ENCODE peak calls at places on chromosome 17, in eight cellular contexts. L is omental fat pad; T is myocyte; F is T-helper 2 cell; Y is stimulated activated CD4-positive, alpha-beta T cell treated with anti-CD3 and anti-CD28 coated beads, Interleukin-12 subunit alpha, Interleukin-12 subunit beta, amount 100 ng/mL, for 4 hours; U is suprapubic skin; H is RWPE1; P is fibroblast of mammary gland. O is an unnamed sample.

GRCh38 chr17:77839324-77840155 is 119.0 kb upstream of the TNRC6C start:
- DNase-seq in L (no peak), T (no peak), F (no peak), Y (no peak), U (peak), H (no peak), P (no peak), O (no peak)

GRCh38 chr17:49486012-49486641 is 9.0 kb upstream of the NGFR start:
- DNase-seq in L (no peak), T (no peak), F (no peak), Y (no peak), U (no peak), H (no peak), P (no peak), O (peak)

GRCh38 chr17:16158721-16159120 is 56.6 kb downstream of the NCOR1 start:
- DNase-seq in L (no peak), T (peak), F (no peak), Y (no peak), U (no peak), H (no peak), P (no peak), O (no peak)

GRCh38 chr17:19238167-19238505 is 970 bp downstream of the EPN2 start:
- DNase-seq in L (peak), T (no peak), F (no peak), Y (peak), U (peak), H (peak), P (no peak), O (peak)

GRCh38 chr17:81401727-81402529 is 6.7 kb downstream of the BAHCC1 start:
- DNase-seq in L (no peak), T (no peak), F (no peak), Y (no peak), U (no peak), H (no peak), P (peak), O (no peak)

GRCh38 chr17:42979511-42980273 is at the start of gene PTGES3L:
- DNase-seq in L (no peak), T (peak), F (peak), Y (no peak), U (no peak), H (no peak), P (no peak), O (peak)

GRCh38 chr17:9056566-9056965 is 35.3 kb downstream of the NTN1 start:
- DNase-seq in L (no peak), T (no peak), F (no peak), Y (no peak), U (peak), H (no peak), P (no peak), O (no peak)

GRCh38 chr17:72976971-72977767 is 115.3 kb downstream of the SLC39A11 start:
- DNase-seq in L (no peak), T (peak), F (no peak), Y (no peak), U (no peak), H (peak), P (peak), O (no peak)

GRCh38 chr17:31596382-31597323 is 205.2 kb downstream of the RAB11FIP4 start:
- DNase-seq in L (no peak), T (peak), F (no peak), Y (no peak), U (no peak), H (peak), P (peak), O (peak)

GRCh38 chr17:6548578-6549330 is 7.6 kb downstream of the PITPNM3 start:
- DNase-seq in L (no peak), T (peak), F (no peak), Y (no peak), U (no peak), H (no peak), P (no peak), O (no peak)

GRCh38 chr17:29836643-29837042 is 93.4 kb downstream of the SSH2 start:
- DNase-seq in L (no peak), T (no peak), F (no peak), Y (no peak), U (no peak), H (no peak), P (peak), O (no peak)

GRCh38 chr17:2655526-2655925 is 56.0 kb downstream of the CLUH start:
- DNase-seq in L (no peak), T (no peak), F (no peak), Y (no peak), U (no peak), H (no peak), P (no peak), O (no peak)

GRCh38 chr17:57948555-57949420 is 6.4 kb downstream of the CUEDC1 start:
- DNase-seq in L (no peak), T (peak), F (no peak), Y (no peak), U (peak), H (peak), P (peak), O (no peak)

GRCh38 chr17:1560582-1561170 is 1.9 kb downstream of the PITPNA start:
- DNase-seq in L (no peak), T (no peak), F (no peak), Y (no peak), U (no peak), H (no peak), P (no peak), O (no peak)

O was measured in endothelial cell.